ENCODE peak calls at places on chromosome 19, in eight cellular contexts. One of them, this sample, is unnamed.

GRCh38 chr19:4038057-4038456 is 28.6 kb downstream of the ZBTB7A start:
- DNase-seq in kidney epithelial cell: no peak
- DNase-seq in CD8-positive, alpha-beta T cell: no peak
- DNase-seq in AG04450: no peak
- DNase-seq in GM12878: no peak
- DNase-seq in left ventricle myocardium inferior: no peak
- DNase-seq in MM.1S: no peak
- DNase-seq in adrenal gland: no peak
- DNase-seq in this sample: no peak

GRCh38 chr19:35713904-35714440 is 3.8 kb upstream of the KMT2B start:
- DNase-seq in kidney epithelial cell: no peak
- DNase-seq in adrenal gland: no peak
- DNase-seq in CD8-positive, alpha-beta T cell: no peak
- DNase-seq in GM12878: no peak
- DNase-seq in left ventricle myocardium inferior: no peak
- DNase-seq in MM.1S: no peak
- DNase-seq in AG04450: no peak
- DNase-seq in this sample: no peak

GRCh38 chr19:710767-711166 is 2.0 kb downstream of the PALM start:
- DNase-seq in left ventricle myocardium inferior: peak
- DNase-seq in kidney epithelial cell: no peak
- DNase-seq in MM.1S: no peak
- DNase-seq in adrenal gland: no peak
- DNase-seq in CD8-positive, alpha-beta T cell: no peak
- DNase-seq in AG04450: no peak
- DNase-seq in GM12878: no peak
- DNase-seq in this sample: no peak

GRCh38 chr19:54850930-54851329 is 687 bp downstream of the KIR3DL2 start:
- DNase-seq in left ventricle myocardium inferior: no peak
- DNase-seq in GM12878: no peak
- DNase-seq in CD8-positive, alpha-beta T cell: no peak
- DNase-seq in adrenal gland: no peak
- DNase-seq in AG04450: no peak
- DNase-seq in kidney epithelial cell: no peak
- DNase-seq in MM.1S: no peak
- DNase-seq in this sample: no peak

GRCh38 chr19:30854661-30855060 is 482.5 kb downstream of the ZNF536 start:
- DNase-seq in GM12878: no peak
- DNase-seq in left ventricle myocardium inferior: no peak
- DNase-seq in CD8-positive, alpha-beta T cell: no peak
- DNase-seq in kidney epithelial cell: no peak
- DNase-seq in adrenal gland: no peak
- DNase-seq in AG04450: no peak
- DNase-seq in MM.1S: no peak
- DNase-seq in this sample: no peak

GRCh38 chr19:28023064-28023463 is 1189.9 kb downstream of the UQCRFS1 start:
- DNase-seq in adrenal gland: no peak
- DNase-seq in MM.1S: no peak
- DNase-seq in kidney epithelial cell: no peak
- DNase-seq in GM12878: no peak
- DNase-seq in left ventricle myocardium inferior: no peak
- DNase-seq in CD8-positive, alpha-beta T cell: no peak
- DNase-seq in AG04450: no peak
- DNase-seq in this sample: no peak

GRCh38 chr19:47075941-47076340 is 27.5 kb upstream of the TMEM160 start:
- DNase-seq in MM.1S: no peak
- DNase-seq in adrenal gland: no peak
- DNase-seq in GM12878: no peak
- DNase-seq in left ventricle myocardium inferior: no peak
- DNase-seq in CD8-positive, alpha-beta T cell: no peak
- DNase-seq in kidney epithelial cell: peak
- DNase-seq in AG04450: no peak
- DNase-seq in this sample: no peak

GRCh38 chr19:10431254-10431942 is 11.1 kb downstream of the PDE4A start:
- DNase-seq in MM.1S: no peak
- DNase-seq in AG04450: no peak
- DNase-seq in GM12878: peak
- DNase-seq in adrenal gland: no peak
- DNase-seq in CD8-positive, alpha-beta T cell: peak
- DNase-seq in kidney epithelial cell: no peak
- DNase-seq in left ventricle myocardium inferior: peak
- DNase-seq in this sample: no peak

GRCh38 chr19:51366999-51367564 is 894 bp upstream of the ETFB start:
- DNase-seq in adrenal gland: no peak
- DNase-seq in kidney epithelial cell: no peak
- DNase-seq in left ventricle myocardium inferior: peak
- DNase-seq in AG04450: no peak
- DNase-seq in MM.1S: no peak
- DNase-seq in CD8-positive, alpha-beta T cell: peak
- DNase-seq in GM12878: no peak
- DNase-seq in this sample: no peak

GRCh38 chr19:46404039-46404883 is 9.1 kb downstream of the CCDC8 start:
- DNase-seq in left ventricle myocardium inferior: peak
- DNase-seq in MM.1S: no peak
- DNase-seq in AG04450: no peak
- DNase-seq in CD8-positive, alpha-beta T cell: no peak
- DNase-seq in kidney epithelial cell: no peak
- DNase-seq in GM12878: no peak
- DNase-seq in adrenal gland: peak
- DNase-seq in this sample: no peak

GRCh38 chr19:44644391-44645016 is 794 bp downstream of the PVR start:
- DNase-seq in kidney epithelial cell: no peak
- DNase-seq in MM.1S: no peak
- DNase-seq in adrenal gland: peak
- DNase-seq in CD8-positive, alpha-beta T cell: no peak
- DNase-seq in GM12878: no peak
- DNase-seq in left ventricle myocardium inferior: no peak
- DNase-seq in AG04450: no peak
- DNase-seq in this sample: no peak

GRCh38 chr19:13796301-13797057 is 1.2 kb downstream of the ZSWIM4 start:
- DNase-seq in kidney epithelial cell: peak
- DNase-seq in AG04450: peak
- DNase-seq in adrenal gland: peak
- DNase-seq in GM12878: no peak
- DNase-seq in MM.1S: no peak
- DNase-seq in CD8-positive, alpha-beta T cell: no peak
- DNase-seq in left ventricle myocardium inferior: peak
- DNase-seq in this sample: peak

GRCh38 chr19:38057954-38058690 is 151.1 kb downstream of the SIPA1L3 start:
- DNase-seq in GM12878: no peak
- DNase-seq in left ventricle myocardium inferior: no peak
- DNase-seq in MM.1S: no peak
- DNase-seq in AG04450: no peak
- DNase-seq in kidney epithelial cell: no peak
- DNase-seq in adrenal gland: no peak
- DNase-seq in CD8-positive, alpha-beta T cell: no peak
- DNase-seq in this sample: no peak

GRCh38 chr19:23075031-23075733 is 41.6 kb upstream of the ZNF730 start:
- DNase-seq in CD8-positive, alpha-beta T cell: no peak
- DNase-seq in adrenal gland: no peak
- DNase-seq in AG04450: peak
- DNase-seq in left ventricle myocardium inferior: peak
- DNase-seq in kidney epithelial cell: peak
- DNase-seq in GM12878: no peak
- DNase-seq in MM.1S: no peak
- DNase-seq in this sample: peak

GRCh38 chr19:15432018-15432494 is 13.3 kb upstream of the AKAP8L start:
- DNase-seq in CD8-positive, alpha-beta T cell: no peak
- DNase-seq in left ventricle myocardium inferior: no peak
- DNase-seq in adrenal gland: no peak
- DNase-seq in MM.1S: no peak
- DNase-seq in GM12878: no peak
- DNase-seq in AG04450: no peak
- DNase-seq in kidney epithelial cell: no peak
- DNase-seq in this sample: no peak

GRCh38 chr19:58229255-58229639 is 533 bp downstream of the ZNF544 start:
- DNase-seq in adrenal gland: peak
- DNase-seq in CD8-positive, alpha-beta T cell: no peak
- DNase-seq in GM12878: no peak
- DNase-seq in AG04450: no peak
- DNase-seq in MM.1S: no peak
- DNase-seq in left ventricle myocardium inferior: no peak
- DNase-seq in kidney epithelial cell: no peak
- DNase-seq in this sample: peak

GRCh38 chr19:13692096-13692495 is 72.2 kb upstream of the MRI1 start:
- DNase-seq in left ventricle myocardium inferior: no peak
- DNase-seq in adrenal gland: peak
- DNase-seq in kidney epithelial cell: peak
- DNase-seq in GM12878: no peak
- DNase-seq in CD8-positive, alpha-beta T cell: no peak
- DNase-seq in AG04450: peak
- DNase-seq in MM.1S: no peak
- DNase-seq in this sample: no peak

GRCh38 chr19:3276341-3276799 is 51.9 kb downstream of the CELF5 start:
- DNase-seq in kidney epithelial cell: no peak
- DNase-seq in adrenal gland: peak
- DNase-seq in AG04450: no peak
- DNase-seq in CD8-positive, alpha-beta T cell: peak
- DNase-seq in GM12878: no peak
- DNase-seq in left ventricle myocardium inferior: no peak
- DNase-seq in MM.1S: no peak
- DNase-seq in this sample: no peak

DNA sequence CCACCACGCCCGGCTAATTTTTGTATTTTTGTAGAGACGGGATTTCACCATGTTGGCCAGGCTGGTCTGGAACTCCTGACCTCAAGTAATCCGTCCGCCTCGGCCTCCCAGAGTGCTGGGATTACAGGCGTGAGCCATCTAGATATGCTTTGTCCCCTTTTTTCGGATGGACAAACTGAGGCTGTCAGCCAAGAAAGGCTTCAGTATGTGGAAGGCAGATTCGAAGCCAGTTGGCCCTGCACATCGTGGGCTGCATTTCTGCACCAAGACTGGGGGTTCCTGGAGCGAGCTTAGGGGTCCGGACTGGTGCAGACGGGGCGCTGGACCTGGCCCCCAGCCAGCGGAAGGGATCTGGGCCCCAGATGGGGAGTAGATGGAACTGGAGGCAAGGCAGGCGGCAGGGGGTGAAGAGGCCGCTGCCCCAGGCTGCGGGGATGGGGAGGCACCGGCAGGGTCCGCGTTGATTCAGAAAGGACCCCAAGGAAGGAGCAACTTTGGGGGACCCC is 9.7 kb upstream of the JUND start:
- DNase-seq in CD8-positive, alpha-beta T cell: no peak
- DNase-seq in MM.1S: no peak
- DNase-seq in kidney epithelial cell: no peak
- DNase-seq in GM12878: no peak
- DNase-seq in left ventricle myocardium inferior: peak
- DNase-seq in adrenal gland: peak
- DNase-seq in AG04450: no peak
- DNase-seq in this sample: no peak
- H3K4me3 ChIP-seq in CD8-positive, alpha-beta T cell: peak
- H3K4me3 ChIP-seq in MM.1S: no peak
- H3K4me3 ChIP-seq in kidney epithelial cell: peak
- H3K4me3 ChIP-seq in GM12878: peak
- H3K4me3 ChIP-seq in left ventricle myocardium inferior: peak
- H3K4me3 ChIP-seq in adrenal gland: no peak
- H3K4me3 ChIP-seq in AG04450: peak
- H3K4me3 ChIP-seq in this sample: peak

GRCh38 chr19:1756264-1756663 is 3.0 kb downstream of the ONECUT3 start:
- DNase-seq in MM.1S: no peak
- DNase-seq in AG04450: no peak
- DNase-seq in adrenal gland: no peak
- DNase-seq in left ventricle myocardium inferior: no peak
- DNase-seq in CD8-positive, alpha-beta T cell: no peak
- DNase-seq in kidney epithelial cell: no peak
- DNase-seq in GM12878: no peak
- DNase-seq in this sample: no peak
- H3K4me3 ChIP-seq in MM.1S: no peak
- H3K4me3 ChIP-seq in AG04450: no peak
- H3K4me3 ChIP-seq in adrenal gland: no peak
- H3K4me3 ChIP-seq in left ventricle myocardium inferior: no peak
- H3K4me3 ChIP-seq in CD8-positive, alpha-beta T cell: no peak
- H3K4me3 ChIP-seq in kidney epithelial cell: no peak
- H3K4me3 ChIP-seq in GM12878: no peak
- H3K4me3 ChIP-seq in this sample: no peak

DNA sequence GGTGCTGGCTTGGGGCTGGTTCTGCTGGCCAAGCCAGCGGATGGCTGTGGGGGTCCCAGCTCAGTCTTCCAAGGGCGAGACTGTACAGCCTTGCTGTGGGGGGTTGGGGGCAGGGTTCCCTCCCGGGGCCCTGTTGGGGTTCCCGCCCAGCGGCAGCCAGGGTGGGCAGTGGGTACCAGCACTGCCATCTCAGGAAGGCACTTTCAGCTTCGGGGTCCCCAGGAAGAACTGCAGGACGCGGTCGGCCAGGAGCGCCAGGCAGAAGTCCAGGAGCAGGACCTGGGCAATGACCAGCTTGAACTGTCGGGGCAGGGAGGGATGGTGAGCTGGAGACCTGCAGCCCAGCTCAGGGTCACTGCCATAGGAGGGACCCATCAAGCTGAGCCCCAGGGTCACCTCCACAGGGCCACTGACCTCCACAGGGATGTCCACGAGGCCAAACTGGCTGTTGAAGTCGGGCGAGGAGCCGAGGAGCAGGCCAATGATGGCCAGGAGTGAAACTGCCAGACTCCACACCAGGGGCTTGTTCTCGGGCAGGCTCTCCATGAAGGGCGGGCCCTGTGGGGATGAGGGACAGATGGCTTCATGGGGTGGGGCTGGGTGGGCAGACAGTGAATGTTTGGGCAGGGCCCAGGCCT is 1.9 kb upstream of the GMIP start:
- DNase-seq in MM.1S: no peak
- DNase-seq in GM12878: no peak
- DNase-seq in AG04450: no peak
- DNase-seq in CD8-positive, alpha-beta T cell: no peak
- DNase-seq in left ventricle myocardium inferior: no peak
- DNase-seq in adrenal gland: no peak
- DNase-seq in kidney epithelial cell: no peak
- DNase-seq in this sample: no peak
- H3K4me3 ChIP-seq in MM.1S: no peak
- H3K4me3 ChIP-seq in GM12878: no peak
- H3K4me3 ChIP-seq in AG04450: no peak
- H3K4me3 ChIP-seq in CD8-positive, alpha-beta T cell: no peak
- H3K4me3 ChIP-seq in left ventricle myocardium inferior: no peak
- H3K4me3 ChIP-seq in adrenal gland: no peak
- H3K4me3 ChIP-seq in kidney epithelial cell: no peak
- H3K4me3 ChIP-seq in this sample: no peak

GRCh38 chr19:41575998-41576397 is at the start of gene CEACAM21:
- DNase-seq in left ventricle myocardium inferior: peak
- DNase-seq in GM12878: no peak
- DNase-seq in AG04450: no peak
- DNase-seq in kidney epithelial cell: no peak
- DNase-seq in adrenal gland: peak
- DNase-seq in MM.1S: peak
- DNase-seq in CD8-positive, alpha-beta T cell: peak
- DNase-seq in this sample: no peak
- H3K4me3 ChIP-seq in left ventricle myocardium inferior: peak
- H3K4me3 ChIP-seq in GM12878: peak
- H3K4me3 ChIP-seq in AG04450: no peak
- H3K4me3 ChIP-seq in kidney epithelial cell: no peak
- H3K4me3 ChIP-seq in adrenal gland: no peak
- H3K4me3 ChIP-seq in MM.1S: peak
- H3K4me3 ChIP-seq in CD8-positive, alpha-beta T cell: peak
- H3K4me3 ChIP-seq in this sample: no peak

GRCh38 chr19:50356691-50357177 is 8.7 kb downstream of the NAPSA start:
- DNase-seq in kidney epithelial cell: no peak
- DNase-seq in AG04450: no peak
- DNase-seq in MM.1S: peak
- DNase-seq in GM12878: no peak
- DNase-seq in adrenal gland: no peak
- DNase-seq in CD8-positive, alpha-beta T cell: no peak
- DNase-seq in left ventricle myocardium inferior: no peak
- DNase-seq in this sample: no peak
- H3K4me3 ChIP-seq in kidney epithelial cell: no peak
- H3K4me3 ChIP-seq in AG04450: no peak
- H3K4me3 ChIP-seq in MM.1S: no peak
- H3K4me3 ChIP-seq in GM12878: no peak
- H3K4me3 ChIP-seq in adrenal gland: no peak
- H3K4me3 ChIP-seq in CD8-positive, alpha-beta T cell: peak
- H3K4me3 ChIP-seq in left ventricle myocardium inferior: peak
- H3K4me3 ChIP-seq in this sample: no peak

This sample was measured in skeletal muscle cell.